ENCODE peak calls at places on chromosomes 11 and 22, in nine cellular contexts. O, E, I, H, X, V, Z, R and J are unnamed samples.

GRCh38 chr11:47236482-47236881 is 12.1 kb downstream of the ACP2 start:
- DNase-seq in V (no peak), I (no peak), Z (no peak), E (peak), R (no peak), O (no peak), X (no peak), H (no peak), J (no peak)

GRCh38 chr11:12410006-12410728 is 32.8 kb downstream of the PARVA start:
- DNase-seq in I (no peak), V (peak), X (no peak), R (no peak), O (no peak), H (no peak), E (peak), Z (no peak), J (no peak)

GRCh38 chr22:50136431-50137047 is 34.0 kb upstream of the PANX2 start:
- DNase-seq in H (no peak), E (no peak), Z (no peak), I (no peak), O (no peak), R (no peak), V (no peak), X (no peak), J (no peak)

GRCh38 chr22:25492950-25493790 is 71.3 kb upstream of the GRK3 start:
- DNase-seq in V (no peak), H (no peak), O (no peak), E (no peak), Z (no peak), X (no peak), I (no peak), R (peak), J (no peak)

GRCh38 chr22:37079668-37080171 is 28.2 kb downstream of the KCTD17 start:
- DNase-seq in X (peak), E (peak), V (no peak), H (no peak), R (no peak), Z (peak), O (no peak), I (peak), J (peak)

GRCh38 chr11:5284551-5285130 is 14.9 kb upstream of the HBE1 start:
- DNase-seq in O (no peak), R (no peak), X (no peak), H (no peak), I (no peak), E (no peak), Z (no peak), V (no peak), J (no peak)

GRCh38 chr11:94794287-94795168 is 26.4 kb downstream of the AMOTL1 start:
- DNase-seq in Z (no peak), H (no peak), X (peak), R (peak), E (peak), V (no peak), O (peak), I (no peak), J (no peak)

GRCh38 chr11:118980191-118980881 is 8.8 kb downstream of the FOXR1 start:
- DNase-seq in H (no peak), E (no peak), R (no peak), X (no peak), Z (no peak), O (no peak), V (peak), I (no peak), J (no peak)

GRCh38 chr11:20477418-20478090 is 90.0 kb downstream of the PRMT3 start:
- DNase-seq in I (no peak), H (no peak), V (no peak), O (no peak), R (no peak), Z (no peak), X (no peak), E (no peak), J (no peak)

GRCh38 chr11:123301696-123302400 is 106.8 kb upstream of the CLMP start:
- DNase-seq in O (peak), X (peak), I (peak), E (peak), H (peak), Z (peak), R (peak), V (peak), J (peak)

GRCh38 chr11:10514713-10515112 is 26.3 kb downstream of the RNF141 start:
- DNase-seq in R (no peak), Z (no peak), E (peak), O (no peak), X (no peak), I (no peak), V (no peak), H (no peak), J (no peak)

GRCh38 chr11:19027829-19028595 is 32.5 kb downstream of the MRGPRX2 start:
- DNase-seq in I (no peak), E (peak), Z (no peak), O (no peak), R (peak), H (no peak), V (no peak), X (peak), J (no peak)

GRCh38 chr11:6845383-6845782 is at the start of gene OR10A5:
- DNase-seq in O (no peak), I (no peak), R (no peak), X (no peak), E (no peak), V (no peak), Z (no peak), H (no peak), J (no peak)

GRCh38 chr11:69443138-69443967 is 38.1 kb upstream of the LINC01488 start:
- DNase-seq in I (peak), H (peak), Z (peak), E (peak), X (peak), V (peak), O (peak), R (peak), J (peak)

GRCh38 chr22:49497266-49497665 is 330.4 kb downstream of the BRD1 start:
- DNase-seq in H (no peak), Z (no peak), V (no peak), I (no peak), E (no peak), O (no peak), X (no peak), R (no peak), J (no peak)

GRCh38 chr11:10044618-10045017 is 249.4 kb downstream of the SBF2 start:
- DNase-seq in V (peak), R (no peak), I (no peak), X (no peak), O (no peak), Z (no peak), H (no peak), E (no peak), J (no peak)

GRCh38 chr11:33801821-33802413 is 27.6 kb upstream of the FBXO3 start:
- DNase-seq in R (no peak), E (no peak), O (no peak), I (no peak), H (no peak), V (no peak), Z (no peak), X (no peak), J (no peak)

GRCh38 chr22:48644108-48644507 is 1183.6 kb downstream of the BRD1 start:
- DNase-seq in R (no peak), H (no peak), E (no peak), Z (no peak), V (no peak), O (no peak), X (no peak), I (no peak), J (no peak)

GRCh38 chr11:75100314-75100713 is 3.6 kb upstream of the OR2AT4 start:
- DNase-seq in E (peak), I (no peak), Z (no peak), H (no peak), R (no peak), X (peak), V (no peak), O (no peak), J (peak)

GRCh38 chr11:42407379-42407778 is 904.4 kb upstream of the API5 start:
- DNase-seq in H (no peak), O (no peak), V (peak), E (no peak), Z (no peak), I (no peak), R (no peak), X (no peak), J (no peak)

GRCh38 chr22:46088541-46089311 is 61.6 kb upstream of the PPARA start:
- DNase-seq in R (peak), E (peak), X (no peak), H (peak), V (no peak), I (no peak), O (peak), Z (no peak), J (no peak)

GRCh38 chr11:85694385-85694980 is 8.5 kb upstream of the CCDC89 start:
- DNase-seq in O (no peak), I (no peak), V (no peak), E (peak), R (no peak), X (no peak), H (no peak), Z (no peak), J (no peak)

GRCh38 chr22:22070371-22070824 is 87.8 kb upstream of the TOP3B start:
- DNase-seq in R (no peak), E (no peak), H (no peak), V (no peak), X (peak), I (no peak), Z (no peak), O (no peak), J (peak)

GRCh38 chr11:70024036-70024772 is 53.9 kb upstream of the ANO1 start:
- DNase-seq in E (no peak), I (no peak), X (no peak), Z (no peak), O (peak), R (no peak), V (peak), H (no peak), J (no peak)

GRCh38 chr11:111417011-111417765 is 38.1 kb upstream of the POU2AF1 start:
- DNase-seq in O (no peak), X (no peak), Z (no peak), I (no peak), V (no peak), R (no peak), E (peak), H (no peak), J (peak)

GRCh38 chr11:11155962-11156815 is 196.9 kb downstream of the CSNK2A3 start:
- DNase-seq in R (no peak), Z (peak), I (peak), V (peak), X (no peak), O (no peak), H (no peak), E (no peak), J (no peak)

GRCh38 chr11:125304111-125304639 is 139.6 kb downstream of the PKNOX2 start:
- DNase-seq in H (no peak), E (no peak), O (no peak), X (no peak), V (no peak), I (no peak), Z (no peak), R (no peak), J (no peak)

GRCh38 chr11:367956-368413 is 1.3 kb upstream of the B4GALNT4 start:
- DNase-seq in H (no peak), O (no peak), V (no peak), Z (no peak), E (no peak), I (no peak), R (no peak), X (no peak), J (no peak)

GRCh38 chr11:75706260-75706729 is 11.3 kb upstream of the MOGAT2 start:
- DNase-seq in V (peak), X (peak), E (peak), I (peak), H (no peak), Z (peak), R (peak), O (peak), J (peak)

GRCh38 chr11:66845143-66845875 is 2.1 kb downstream of the RCE1 start:
- DNase-seq in I (no peak), V (no peak), H (no peak), E (no peak), O (no peak), Z (no peak), R (no peak), X (no peak), J (no peak)

GRCh38 chr22:42919199-42919598 is 62.1 kb upstream of the ARFGAP3 start:
- DNase-seq in R (no peak), V (no peak), O (no peak), X (peak), H (no peak), I (no peak), E (no peak), Z (no peak), J (no peak)

GRCh38 chr11:107851704-107852315 is 6.8 kb downstream of the SLC35F2 start:
- DNase-seq in Z (no peak), O (no peak), R (no peak), E (no peak), I (no peak), V (no peak), H (no peak), X (no peak), J (no peak)

GRCh38 chr11:119623682-119624081 is 105.3 kb downstream of the NECTIN1 start:
- DNase-seq in I (no peak), E (no peak), O (no peak), X (no peak), H (no peak), V (peak), R (no peak), Z (no peak), J (no peak)

GRCh38 chr11:129911298-129911697 is 15.9 kb upstream of the NFRKB start:
- DNase-seq in H (no peak), I (no peak), V (no peak), R (no peak), X (no peak), E (peak), O (no peak), Z (no peak), J (no peak)

GRCh38 chr11:76086713-76087635 is 119.3 kb downstream of the WNT11 start:
- DNase-seq in Z (no peak), I (no peak), O (no peak), E (peak), R (no peak), X (no peak), V (no peak), H (no peak), J (no peak)

GRCh38 chr22:41567452-41567768 is 6.6 kb downstream of the CSDC2 start:
- DNase-seq in X (no peak), Z (no peak), V (no peak), R (no peak), E (no peak), I (no peak), O (no peak), H (no peak), J (no peak)

GRCh38 chr11:12744831-12745502 is 70.7 kb downstream of the TEAD1 start:
- DNase-seq in V (no peak), O (no peak), E (peak), I (no peak), R (no peak), H (no peak), Z (no peak), X (no peak), J (no peak)

GRCh38 chr11:33701831-33702230 is 1.2 kb upstream of the C11orf91 start:
- DNase-seq in E (peak), R (no peak), I (no peak), Z (no peak), O (no peak), V (no peak), X (no peak), H (no peak), J (no peak)

GRCh38 chr11:66012946-66013761 is 1.3 kb downstream of the CST6 start:
- DNase-seq in O (no peak), E (no peak), Z (no peak), H (no peak), X (peak), R (no peak), V (no peak), I (no peak), J (peak)

GRCh38 chr11:44550123-44550522 is 15.3 kb upstream of the CD82 start:
- DNase-seq in X (no peak), I (no peak), V (no peak), H (no peak), Z (no peak), O (no peak), E (no peak), R (no peak), J (no peak)

DNA sequence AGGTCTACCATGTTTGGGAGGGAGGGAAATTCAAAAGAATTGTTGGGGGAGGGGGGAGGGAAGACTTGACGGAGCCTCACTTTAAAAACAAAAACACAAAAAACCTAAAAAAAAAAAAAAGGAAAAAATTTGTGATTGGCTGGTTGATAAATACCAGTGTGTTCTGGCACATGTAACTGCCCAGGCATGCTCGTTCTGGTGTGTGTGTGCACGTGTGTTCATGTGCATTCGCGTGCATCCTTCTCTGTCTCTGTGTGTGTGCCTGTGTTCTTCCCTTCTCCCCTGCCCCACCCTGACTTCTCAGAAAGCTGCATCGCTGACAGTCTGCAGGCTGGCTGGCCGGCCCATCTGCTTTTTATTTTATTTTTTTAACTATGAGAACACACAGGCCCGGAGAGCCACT is 22.6 kb upstream of the ADSL start:
- DNase-seq in I (no peak), Z (peak), R (no peak), E (no peak), X (no peak), H (no peak), V (no peak), O (no peak), J (no peak)
- H3K27ac ChIP-seq in I (peak), Z (peak), R (no peak), E (no peak), X (no peak), H (peak), V (no peak), O (no peak), J (no peak)

GRCh38 chr11:3157381-3158130 is 7.6 kb downstream of the OSBPL5 start:
- DNase-seq in X (peak), Z (no peak), V (no peak), I (no peak), E (no peak), H (no peak), O (peak), R (no peak), J (no peak)
- H3K27ac ChIP-seq in X (no peak), Z (no peak), V (no peak), I (no peak), E (no peak), H (peak), O (no peak), R (no peak), J (peak)

DNA sequence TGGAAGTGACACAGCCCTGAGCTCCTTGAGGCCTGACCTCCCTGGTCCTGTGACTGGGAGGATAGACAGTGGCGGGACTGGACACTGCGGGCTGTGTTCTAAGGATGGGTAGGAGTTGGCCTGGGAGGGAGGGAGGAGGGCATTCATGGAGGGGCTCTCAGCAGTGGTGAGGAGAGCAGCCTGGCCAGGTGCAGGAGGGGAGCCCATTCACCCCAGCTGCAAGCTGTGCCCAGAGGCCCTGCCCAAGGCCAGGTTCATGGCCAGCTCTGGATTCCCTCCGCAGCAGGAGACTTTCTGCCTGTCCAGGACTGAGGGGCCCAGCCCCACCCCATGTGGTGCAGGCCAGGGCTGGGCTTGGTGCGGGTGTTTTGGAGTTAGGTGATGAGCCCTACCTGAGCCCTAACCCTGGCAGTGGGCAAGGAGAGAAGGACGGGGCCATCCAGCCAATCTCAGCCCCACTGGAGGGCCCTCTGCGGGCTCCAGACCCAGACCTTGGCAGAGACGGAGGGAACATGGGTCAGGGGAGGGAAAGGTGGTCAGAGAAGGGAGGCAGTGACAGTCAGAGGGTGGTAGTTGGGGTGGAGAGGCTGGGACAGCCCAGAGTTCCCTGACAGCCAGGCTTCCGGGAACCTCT is 26.8 kb downstream of the CACNA1I start:
- DNase-seq in V (no peak), O (no peak), I (no peak), Z (no peak), R (no peak), X (no peak), E (no peak), H (no peak), J (no peak)
- H3K27ac ChIP-seq in V (no peak), O (no peak), I (no peak), Z (no peak), R (no peak), X (no peak), E (no peak), H (no peak), J (no peak)

DNA sequence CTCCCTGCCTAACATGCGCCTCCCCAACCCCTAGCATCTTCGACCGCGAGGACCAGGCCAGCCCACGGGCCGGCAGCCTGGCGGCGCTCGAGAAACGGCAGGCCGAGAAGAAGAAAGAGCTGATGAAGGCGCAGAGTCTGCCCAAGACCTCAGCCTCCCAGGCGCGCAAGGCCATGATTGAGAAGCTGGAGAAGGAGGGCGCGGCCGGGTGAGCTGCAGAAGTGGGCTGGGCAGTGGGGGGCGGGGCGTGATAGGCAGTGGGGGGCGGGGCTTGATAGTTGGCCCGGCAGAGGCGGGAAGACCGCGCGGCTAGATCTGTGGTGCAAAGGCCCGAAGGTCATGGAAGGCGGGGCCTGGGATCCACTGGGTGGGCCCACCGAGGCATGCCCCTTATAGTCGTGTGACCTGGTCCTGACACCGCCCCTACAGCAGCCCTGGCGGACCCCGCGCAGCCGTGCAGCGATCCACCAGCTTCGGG is 8.7 kb downstream of the SELENOM start:
- DNase-seq in E (no peak), V (peak), Z (no peak), O (no peak), H (peak), R (no peak), I (no peak), X (no peak), J (no peak)
- H3K27ac ChIP-seq in E (peak), V (no peak), Z (no peak), O (no peak), H (peak), R (no peak), I (no peak), X (no peak), J (no peak)

GRCh38 chr11:45848654-45849081 is 1.4 kb downstream of the CRY2 start:
- DNase-seq in R (peak), V (no peak), E (no peak), Z (no peak), H (no peak), O (no peak), I (no peak), X (no peak), J (no peak)
- H3K27ac ChIP-seq in R (peak), V (no peak), E (no peak), Z (no peak), H (peak), O (peak), I (peak), X (no peak), J (no peak)

GRCh38 chr11:62724171-62724570 is 3.1 kb downstream of the HNRNPUL2 start:
- DNase-seq in O (no peak), E (no peak), Z (no peak), X (no peak), V (no peak), I (no peak), H (no peak), R (no peak), J (no peak)
- H3K27ac ChIP-seq in O (no peak), E (peak), Z (no peak), X (peak), V (no peak), I (peak), H (peak), R (no peak), J (no peak)

GRCh38 chr11:78163828-78164227 is 24.4 kb upstream of the ALG8 start:
- DNase-seq in O (peak), X (no peak), E (no peak), V (no peak), I (no peak), R (no peak), H (no peak), Z (no peak), J (no peak)
- H3K27ac ChIP-seq in O (peak), X (no peak), E (no peak), V (no peak), I (no peak), R (no peak), H (no peak), Z (no peak), J (no peak)

GRCh38 chr11:83709434-83709833 is 423.3 kb upstream of the CCDC90B start:
- DNase-seq in R (no peak), Z (no peak), O (no peak), H (no peak), E (no peak), I (no peak), V (no peak), X (no peak), J (no peak)
- H3K27ac ChIP-seq in R (no peak), Z (no peak), O (no peak), H (no peak), E (no peak), I (no peak), V (no peak), X (no peak), J (no peak)

GRCh38 chr11:58061813-58062212 is 31.1 kb downstream of the OR6Q1 start:
- DNase-seq in V (no peak), I (no peak), O (no peak), H (no peak), E (peak), R (no peak), X (no peak), Z (no peak), J (no peak)
- H3K27ac ChIP-seq in V (no peak), I (no peak), O (no peak), H (no peak), E (peak), R (peak), X (no peak), Z (no peak), J (no peak)